ENCODE peak calls at places on chromosome 10, in five cellular contexts. Y, L, B, I and N are unnamed samples.
A peak's percentile ranks its signal among the peaks of the same experiment; 100 is the strongest.

GRCh38 chr10:70674560-70675495 is 2.5 kb downstream of the ADAMTS14 start:
- DNase-seq in L (no peak), I (no peak), Y (peak; percentile 17), B (no peak), N (no peak)

GRCh38 chr10:11012476-11012875 is 5.2 kb upstream of the CELF2 start:
- DNase-seq in L (no peak), Y (no peak), I (no peak), B (no peak), N (no peak)

GRCh38 chr10:35536789-35537188 is 68.4 kb upstream of the GJD4 start:
- DNase-seq in B (no peak), I (no peak), Y (no peak), L (no peak), N (no peak)

GRCh38 chr10:87771871-87772500 is 46.0 kb downstream of the ATAD1 start:
- DNase-seq in I (no peak), B (no peak), L (no peak), Y (peak; percentile 21), N (no peak)

GRCh38 chr10:76442113-76442512 is 1010.7 kb downstream of the LRMDA start:
- DNase-seq in I (no peak), Y (no peak), B (no peak), L (no peak), N (no peak)

GRCh38 chr10:112203328-112204076 is 19.9 kb upstream of the GPAM start:
- DNase-seq in I (no peak), B (no peak), Y (no peak), L (no peak), N (no peak)

GRCh38 chr10:85420501-85421191 is 945.9 kb downstream of the GRID1 start:
- DNase-seq in L (no peak), Y (no peak), I (no peak), B (no peak), N (no peak)

GRCh38 chr10:80202934-80203834 is 2.2 kb downstream of the ANXA11 start:
- DNase-seq in L (peak; percentile 94), I (no peak), Y (peak; percentile 69), B (peak; percentile 60), N (no peak)

GRCh38 chr10:91511549-91512330 is 101.6 kb downstream of the HECTD2 start:
- DNase-seq in Y (no peak), L (no peak), B (no peak), I (no peak), N (peak; percentile 45)

GRCh38 chr10:80938920-80939319 is 401.2 kb downstream of the SH2D4B start:
- DNase-seq in I (no peak), B (no peak), Y (no peak), L (no peak), N (no peak)

GRCh38 chr10:80488539-80489066 is 34.5 kb downstream of the TSPAN14 start:
- DNase-seq in Y (no peak), B (no peak), I (no peak), L (no peak), N (no peak)

GRCh38 chr10:72883861-72884260 is 9.7 kb upstream of the OIT3 start:
- DNase-seq in B (no peak), Y (no peak), L (no peak), I (no peak), N (no peak)

GRCh38 chr10:97192952-97193435 is 7.2 kb upstream of the SLIT1 start:
- DNase-seq in L (no peak), B (no peak), I (no peak), Y (no peak), N (no peak)

GRCh38 chr10:35843524-35844171 is 201.6 kb upstream of the FZD8 start:
- DNase-seq in I (no peak), B (no peak), Y (no peak), L (no peak), N (no peak)

GRCh38 chr10:131842351-131843088 is 58.3 kb upstream of the PPP2R2D start:
- DNase-seq in Y (no peak), L (no peak), I (no peak), B (no peak), N (no peak)